ENCODE peak calls at places on chromosomes 3 and 15, in six cellular contexts. X, M, W, D, R and A are unnamed samples.
A peak's percentile ranks its signal among the peaks of the same experiment; 100 is the strongest.

GRCh38 chr3:141878812-141879211 is 2.4 kb downstream of the ATP1B3 start:
- DNase-seq in X (peak; percentile 54), M (no peak), W (no peak), D (no peak), R (no peak), A (no peak)

GRCh38 chr3:25176999-25177398 is 251.1 kb upstream of the RARB start:
- DNase-seq in X (no peak), M (no peak), W (no peak), D (no peak), R (no peak), A (no peak)

GRCh38 chr3:129937717-129938116 is 36.8 kb upstream of the TRH start:
- DNase-seq in X (no peak), M (peak; percentile 68), W (no peak), D (no peak), R (no peak), A (no peak)

GRCh38 chr3:191499307-191500125 is 38.6 kb downstream of the PYDC2 start:
- DNase-seq in X (peak; percentile 77), M (peak; percentile 32), W (no peak), D (no peak), R (peak; percentile 76), A (no peak)

GRCh38 chr15:95176794-95177577 is 945.6 kb downstream of the MCTP2 start:
- DNase-seq in X (no peak), M (no peak), W (no peak), D (no peak), R (no peak), A (no peak)

GRCh38 chr3:27133062-27133461 is 236.1 kb downstream of the NEK10 start:
- DNase-seq in X (no peak), M (no peak), W (no peak), D (no peak), R (no peak), A (no peak)

GRCh38 chr15:67100808-67101581 is 35.6 kb downstream of the SMAD3 start:
- DNase-seq in X (no peak), M (no peak), W (no peak), D (no peak), R (no peak), A (no peak)

GRCh38 chr3:30112904-30113484 is 493.4 kb upstream of the TGFBR2 start:
- DNase-seq in X (peak; percentile 50), M (no peak), W (peak; percentile 6), D (no peak), R (peak; percentile 19), A (no peak)

GRCh38 chr3:69791919-69792399 is 52.7 kb downstream of the MITF start:
- DNase-seq in X (peak; percentile 60), M (no peak), W (no peak), D (no peak), R (no peak), A (no peak)

GRCh38 chr3:47482411-47482810 is 6.7 kb upstream of the SCAP start:
- DNase-seq in X (no peak), M (no peak), W (no peak), D (no peak), R (no peak), A (no peak)

GRCh38 chr3:102353148-102353547 is 81.7 kb upstream of the ZPLD1 start:
- DNase-seq in X (no peak), M (no peak), W (no peak), D (no peak), R (no peak), A (no peak)

GRCh38 chr15:74781673-74782595 is at the start of gene CSK:
- DNase-seq in X (peak; percentile 61), M (peak; percentile 62), W (peak; percentile 86), D (peak; percentile 77), R (peak; percentile 45), A (no peak)

GRCh38 chr15:101615986-101616848 is 36.0 kb downstream of the TM2D3 start:
- DNase-seq in X (peak; percentile 62), M (peak; percentile 85), W (peak; percentile 74), D (peak; percentile 61), R (peak; percentile 14), A (no peak)

GRCh38 chr3:43465109-43465508 is 156.7 kb downstream of the ANO10 start:
- DNase-seq in X (no peak), M (no peak), W (no peak), D (no peak), R (no peak), A (no peak)

GRCh38 chr3:38281895-38282686 is at the start of gene SLC22A14:
- DNase-seq in X (no peak), M (peak; percentile 60), W (no peak), D (no peak), R (no peak), A (no peak)